ENCODE peak calls at places on chromosomes 4 and X, in five cellular contexts. G is MCF 10A, V is hypothalamus, M is body of pancreas, X is HCEC 1CT. Q is an unnamed sample.
A peak's percentile ranks its signal among the peaks of the same experiment; 100 is the strongest.

GRCh38 chrX:101745046-101745445 is 85.4 kb upstream of the ARMCX2 start:
- DNase-seq in V (no peak), M (no peak), X (no peak), G (no peak), Q (no peak)

GRCh38 chr4:53854991-53855885 is 209.2 kb downstream of the CHIC2 start:
- DNase-seq in V (no peak), X (peak; percentile 56), M (no peak), G (peak; percentile 39), Q (no peak)

GRCh38 chrX:96906741-96907140 is 23.0 kb downstream of the RPA4 start:
- DNase-seq in G (no peak), M (no peak), V (no peak), X (no peak), Q (no peak)

GRCh38 chr4:97952763-97953162 is 190.5 kb downstream of the STPG2 start:
- DNase-seq in G (no peak), X (no peak), M (no peak), V (no peak), Q (no peak)

GRCh38 chr4:186606593-186606992 is 51.2 kb upstream of the MTNR1A start:
- DNase-seq in V (no peak), X (no peak), M (no peak), G (peak; percentile 80), Q (no peak)

GRCh38 chrX:6067600-6067999 is 161.1 kb downstream of the NLGN4X start:
- DNase-seq in M (no peak), G (no peak), V (no peak), X (no peak), Q (no peak)

GRCh38 chr4:150078041-150078995 is at the start of gene DCLK2:
- DNase-seq in X (peak; percentile 67), V (peak; percentile 39), G (peak; percentile 63), M (peak; percentile 80), Q (peak; percentile 69)

GRCh38 chr4:156976147-156976546 is 4.5 kb upstream of the PDGFC start:
- DNase-seq in G (peak; percentile 70), V (no peak), X (peak; percentile 83), M (no peak), Q (no peak)

GRCh38 chrX:151416521-151417048 is 19.6 kb downstream of the VMA21 start:
- DNase-seq in G (no peak), X (no peak), M (no peak), V (no peak), Q (no peak)

GRCh38 chr4:182717788-182718583 is 199.2 kb downstream of the DCTD start:
- DNase-seq in G (no peak), M (no peak), V (no peak), X (no peak), Q (no peak)

GRCh38 chrX:39855748-39856129 is 242.0 kb downstream of the BCOR start:
- DNase-seq in G (peak; percentile 55), V (no peak), X (peak; percentile 40), M (no peak), Q (no peak)

GRCh38 chr4:177519481-177520270 is 77.4 kb upstream of the AGA start:
- DNase-seq in V (no peak), M (no peak), G (no peak), X (no peak), Q (no peak)

GRCh38 chrX:148337873-148338272 is 162.5 kb upstream of the AFF2 start:
- DNase-seq in V (no peak), X (no peak), M (no peak), G (no peak), Q (no peak)

GRCh38 chrX:153641575-153642312 is 5.3 kb upstream of the DUSP9 start:
- DNase-seq in V (no peak), G (no peak), X (no peak), M (no peak), Q (no peak)

GRCh38 chr4:151407466-151408379 is 1.3 kb upstream of the FHIP1A start:
- DNase-seq in M (peak; percentile 75), V (peak; percentile 5), X (no peak), G (no peak), Q (peak; percentile 11)

GRCh38 chrX:150257348-150258175 is 105.6 kb upstream of the MAMLD1 start:
- DNase-seq in M (no peak), G (no peak), X (no peak), V (no peak), Q (no peak)

GRCh38 chr4:150240011-150240410 is 161.8 kb downstream of the DCLK2 start:
- DNase-seq in M (no peak), G (no peak), X (no peak), V (no peak), Q (no peak)

GRCh38 chr4:182600836-182601235 is 316.4 kb downstream of the DCTD start:
- DNase-seq in G (no peak), X (no peak), M (no peak), V (no peak), Q (no peak)

GRCh38 chrX:37380920-37381319 is 31.8 kb downstream of the PRRG1 start:
- DNase-seq in X (peak; percentile 60), M (peak; percentile 30), G (peak; percentile 81), V (no peak), Q (no peak)

GRCh38 chrX:69165116-69165651 is at the start of gene PJA1:
- DNase-seq in G (peak; percentile 49), M (peak; percentile 75), X (peak; percentile 49), V (peak; percentile 23), Q (peak; percentile 2)

GRCh38 chrX:1582686-1583437 is 8.5 kb upstream of the AKAP17A start:
- DNase-seq in X (no peak), V (no peak), G (peak; percentile 64), M (no peak), Q (no peak)

GRCh38 chrX:86171366-86171765 is 23.1 kb downstream of the DACH2 start:
- DNase-seq in X (peak; percentile 39), G (peak; percentile 61), M (peak; percentile 39), V (no peak), Q (no peak)

Q was measured in anterior cingulate cortex.